ENCODE peak calls at places on chromosomes 4 and X, in five cellular contexts. V, C, G, P and J are unnamed samples.

GRCh38 chr4:38308728-38309315 is 348.6 kb downstream of the PTTG2 start:
- DNase-seq in C (no peak), P (no peak), G (no peak), V (no peak), J (no peak)

GRCh38 chr4:23697722-23698121 is 192.1 kb downstream of the PPARGC1A start:
- DNase-seq in C (no peak), V (no peak), P (no peak), G (no peak), J (no peak)

GRCh38 chr4:11342401-11342800 is 86.3 kb downstream of the HS3ST1 start:
- DNase-seq in C (no peak), P (no peak), G (no peak), V (no peak), J (no peak)

GRCh38 chr4:187208641-187209040 is 485.0 kb upstream of the FAT1 start:
- DNase-seq in V (no peak), G (no peak), P (no peak), C (no peak), J (no peak)

GRCh38 chr4:23630110-23630509 is 259.7 kb downstream of the PPARGC1A start:
- DNase-seq in C (no peak), G (no peak), V (no peak), P (no peak), J (no peak)

GRCh38 chr4:145804134-145804533 is 124.2 kb downstream of the C4orf51 start:
- DNase-seq in V (no peak), P (no peak), G (no peak), C (no peak), J (no peak)

GRCh38 chr4:107036602-107037151 is 564 bp upstream of the DKK2 start:
- DNase-seq in C (no peak), P (no peak), V (no peak), G (no peak), J (no peak)

GRCh38 chrX:53321216-53321942 is 40.0 kb upstream of the IQSEC2 start:
- DNase-seq in C (no peak), V (no peak), P (no peak), G (no peak), J (no peak)

GRCh38 chrX:108090474-108091265 is 672 bp downstream of the PSMD10 start:
- DNase-seq in V (no peak), C (no peak), G (no peak), P (no peak), J (no peak)

GRCh38 chr4:163651761-163652160 is 157.3 kb downstream of the TMA16 start:
- DNase-seq in V (no peak), P (no peak), G (no peak), C (no peak), J (no peak)

GRCh38 chr4:10982305-10982704 is 297.7 kb upstream of the CLNK start:
- DNase-seq in C (no peak), G (no peak), V (no peak), P (no peak), J (no peak)

GRCh38 chrX:130025256-130025655 is 42.8 kb downstream of the BCORL1 start:
- DNase-seq in C (no peak), G (no peak), P (no peak), V (no peak), J (no peak)